ENCODE peak calls at places on chromosomes 6 and 20, in ten cellular contexts. Z is stomach; H is effector memory CD4-positive, alpha-beta T cell; I is suprapubic skin; W is OCI-LY7; T is small intestine; N is heart left ventricle; U is GM23248; A is CD8-positive, alpha-beta T cell; F is breast epithelium. B is an unnamed sample.

GRCh38 chr6:168048724-168049025 is 30.3 kb downstream of the FRMD1 start:
- DNase-seq in Z (no peak), H (no peak), I (no peak), W (no peak), T (no peak), N (no peak), U (no peak), A (no peak), F (no peak), B (no peak)

GRCh38 chr6:16947461-16948159 is 154.2 kb upstream of the STMND1 start:
- DNase-seq in Z (no peak), H (no peak), I (no peak), W (no peak), T (no peak), N (no peak), U (peak; percentile 98), A (no peak), F (no peak), B (no peak)

GRCh38 chr20:1150968-1151367 is 32.6 kb downstream of the PSMF1 start:
- DNase-seq in Z (no peak), H (no peak), I (no peak), W (no peak), T (no peak), N (no peak), U (no peak), A (no peak), F (no peak), B (no peak)

GRCh38 chr20:4949833-4950178 is 51.5 kb downstream of the SLC23A2 start:
- DNase-seq in Z (no peak), H (no peak), I (no peak), W (peak; percentile 60), T (no peak), N (no peak), U (peak; percentile 81), A (no peak), F (no peak), B (peak; percentile 42)

GRCh38 chr6:163329991-163330390 is 84.5 kb upstream of the QKI start:
- DNase-seq in Z (no peak), H (no peak), I (no peak), W (no peak), T (no peak), N (no peak), U (no peak), A (no peak), F (no peak), B (no peak)

GRCh38 chr20:50380697-50381040 is 129.5 kb upstream of the PTPN1 start:
- DNase-seq in Z (peak; percentile 53), H (no peak), I (no peak), W (peak; percentile 16), T (peak; percentile 60), N (no peak), U (peak; percentile 78), A (no peak), F (no peak), B (no peak)

GRCh38 chr20:25063546-25063945 is 5.6 kb upstream of the ACSS1 start:
- DNase-seq in Z (peak; percentile 17), H (no peak), I (no peak), W (no peak), T (no peak), N (no peak), U (no peak), A (no peak), F (no peak), B (no peak)

GRCh38 chr6:127120787-127121636 is 2.5 kb downstream of the RSPO3 start:
- DNase-seq in Z (peak; percentile 68), H (peak; percentile 10), I (peak; percentile 86), W (peak; percentile 43), T (peak; percentile 26), N (peak; percentile 59), U (peak; percentile 91), A (peak; percentile 23), F (peak; percentile 72), B (peak; percentile 39)

GRCh38 chr6:98921038-98921437 is 26.7 kb downstream of the FBXL4 start:
- DNase-seq in Z (no peak), H (no peak), I (no peak), W (no peak), T (no peak), N (no peak), U (no peak), A (no peak), F (no peak), B (no peak)

GRCh38 chr6:125201961-125202729 is 48.6 kb downstream of the TPD52L1 start:
- DNase-seq in Z (peak; percentile 67), H (no peak), I (no peak), W (no peak), T (peak; percentile 36), N (no peak), U (peak; percentile 79), A (no peak), F (no peak), B (no peak)

GRCh38 chr6:27281569-27281968 is 30.5 kb downstream of the POM121L2 start:
- DNase-seq in Z (no peak), H (no peak), I (no peak), W (no peak), T (no peak), N (no peak), U (no peak), A (no peak), F (no peak), B (no peak)
- H3K9me3 ChIP-seq in Z (no peaks in the 10 kb centered on the region), H (peaks cover 3% of the 10 kb centered on the region), I (no peaks in the 10 kb centered on the region), W (no peaks in the 10 kb centered on the region), T (peaks cover 1% of the 10 kb centered on the region), N (no peaks in the 10 kb centered on the region), U (no peaks in the 10 kb centered on the region), A (peaks cover 10% of the 10 kb centered on the region), F (peaks cover 17% of the 10 kb centered on the region), B (peaks cover 6% of the 10 kb centered on the region)

DNA sequence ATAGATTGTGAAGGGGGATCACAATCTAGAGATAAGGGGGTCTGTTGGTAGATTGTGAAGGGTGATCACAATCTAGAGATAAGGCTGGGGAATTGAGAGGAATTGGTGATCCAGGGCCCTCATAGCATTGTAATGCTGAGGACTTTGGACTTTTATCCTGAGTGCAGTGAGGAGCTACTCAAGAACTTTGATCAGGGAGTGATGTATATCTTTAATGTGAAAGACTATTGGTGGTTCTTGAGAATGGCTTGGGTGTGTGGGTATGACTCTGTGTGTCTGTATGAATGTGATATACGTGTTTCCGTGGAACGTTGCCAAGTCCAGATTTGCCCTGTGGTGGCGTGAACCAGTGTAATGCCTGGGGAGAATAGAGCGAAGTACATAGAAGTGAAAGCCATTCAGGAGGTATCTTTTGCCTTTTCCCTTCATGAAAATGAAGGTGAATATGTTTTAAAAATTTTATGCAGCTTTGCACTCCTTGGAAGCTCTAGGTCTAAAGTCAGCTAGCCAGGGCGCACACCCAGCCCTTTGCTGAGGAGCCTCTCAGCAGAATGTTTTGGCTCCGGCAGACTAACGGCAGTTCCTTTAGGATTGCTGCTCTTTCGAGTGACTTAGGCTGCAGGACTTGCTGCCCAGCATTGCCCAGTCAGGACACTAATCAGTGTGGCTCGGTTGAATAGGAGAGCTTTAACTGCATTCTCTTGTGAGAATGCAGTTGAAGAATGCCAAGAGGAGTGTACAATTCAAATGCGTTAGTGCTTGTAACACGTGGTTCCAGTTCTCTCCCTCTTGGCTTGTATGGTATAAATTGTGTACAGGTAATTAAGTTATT is 3.5 kb downstream of the ZFAND3 start:
- DNase-seq in Z (peak; percentile 79), H (no peak), I (no peak), W (no peak), T (peak; percentile 99), N (no peak), U (peak; percentile 59), A (no peak), F (no peak), B (peak; percentile 12)
- H3K4me1 ChIP-seq in Z (peaks cover 82% of the 10 kb centered on the region), H (peaks cover 24% of the 10 kb centered on the region), I (peaks cover 76% of the 10 kb centered on the region), W (peaks cover 15% of the 10 kb centered on the region), T (peaks cover 29% of the 10 kb centered on the region), N (peaks cover 73% of the 10 kb centered on the region), U (peaks cover 62% of the 10 kb centered on the region), A (peaks cover 61% of the 10 kb centered on the region), F (peaks cover 14% of the 10 kb centered on the region), B (peaks cover 62% of the 10 kb centered on the region)

GRCh38 chr6:90484392-90484791 is 102.5 kb downstream of the MAP3K7 start:
- DNase-seq in Z (no peak), H (no peak), I (no peak), W (no peak), T (no peak), N (no peak), U (no peak), A (no peak), F (no peak), B (no peak)

GRCh38 chr6:90483956-90484355 is 102.9 kb downstream of the MAP3K7 start:
- DNase-seq in Z (no peak), H (no peak), I (no peak), W (no peak), T (no peak), N (no peak), U (no peak), A (no peak), F (no peak), B (no peak)

GRCh38 chr6:90485615-90486277 is 101.1 kb downstream of the MAP3K7 start:
- DNase-seq in Z (no peak), H (no peak), I (no peak), W (peak; percentile 23), T (no peak), N (no peak), U (no peak), A (no peak), F (no peak), B (no peak)

GRCh38 chr6:90483116-90483839 is 103.6 kb downstream of the MAP3K7 start:
- DNase-seq in Z (no peak), H (no peak), I (no peak), W (no peak), T (no peak), N (no peak), U (peak; percentile 79), A (no peak), F (no peak), B (no peak)

DNA sequence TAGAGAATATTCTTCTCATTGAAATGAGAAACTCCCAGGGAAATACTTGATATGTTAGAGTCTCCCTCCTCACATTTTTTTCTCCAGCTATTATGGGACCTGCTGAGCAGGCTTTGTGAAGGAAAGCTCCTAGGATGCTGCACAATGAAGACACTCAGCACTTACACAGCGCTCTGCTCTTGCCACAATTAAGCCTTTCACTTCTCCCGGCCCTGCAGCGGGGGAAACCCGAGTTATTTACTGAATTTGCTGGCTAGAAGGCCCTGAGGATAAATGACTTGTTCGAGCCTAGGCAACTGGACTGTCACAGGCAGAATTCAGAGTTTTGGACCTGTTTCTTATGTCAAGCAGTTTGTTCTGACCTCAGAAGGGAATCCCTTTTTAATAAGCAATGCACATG is 102.0 kb downstream of the MAP3K7 start:
- DNase-seq in Z (no peak), H (no peak), I (no peak), W (no peak), T (no peak), N (no peak), U (no peak), A (no peak), F (no peak), B (no peak)
- H3K27ac ChIP-seq in Z (no peak overlapping the region), H (no peak overlapping the region), I (no peak overlapping the region), W (no peak overlapping the region), T (no peak overlapping the region), N (no peak overlapping the region), U (no peak overlapping the region), A (no peak overlapping the region), F (no peak overlapping the region), B (no peak overlapping the region)

DNA sequence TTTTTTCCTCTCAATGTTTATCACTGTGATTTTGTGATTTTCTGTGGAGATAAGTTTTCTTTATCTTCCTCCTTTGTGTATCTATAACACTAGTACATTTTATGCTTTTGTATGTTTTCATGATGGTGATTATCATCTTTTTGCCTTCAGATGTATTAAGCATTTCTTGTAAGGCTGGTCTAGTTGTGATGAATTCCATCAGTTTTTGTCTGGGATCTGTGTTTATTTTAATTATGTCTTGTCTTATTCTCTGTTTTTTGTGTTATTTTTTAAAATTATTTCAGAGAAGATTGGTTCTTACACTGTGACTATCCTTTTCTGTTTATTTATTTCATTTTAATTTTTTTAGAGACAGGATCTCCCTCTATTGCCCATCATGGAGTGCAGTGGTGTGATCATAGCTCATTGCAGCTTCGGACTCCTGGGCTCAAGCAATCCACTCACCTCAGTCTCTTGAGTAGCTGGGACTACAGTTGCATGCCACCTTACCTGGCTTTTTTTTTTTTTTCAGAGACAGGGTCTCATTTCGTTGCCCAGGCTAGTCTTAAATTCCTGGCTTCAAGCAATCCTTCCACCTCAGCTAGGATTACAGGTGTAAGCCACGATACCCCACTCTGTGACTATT is 187.4 kb downstream of the SLC16A10 start:
- DNase-seq in Z (no peak), H (no peak), I (no peak), W (no peak), T (no peak), N (no peak), U (no peak), A (no peak), F (no peak), B (no peak)
- H3K9me3 ChIP-seq in Z (peaks cover 3% of the 10 kb centered on the region), H (peaks cover 14% of the 10 kb centered on the region), I (peaks cover 17% of the 10 kb centered on the region), W (peaks cover 21% of the 10 kb centered on the region), T (no peaks in the 10 kb centered on the region), N (no peaks in the 10 kb centered on the region), U (peaks cover 3% of the 10 kb centered on the region), A (peaks cover 5% of the 10 kb centered on the region), F (peaks cover 31% of the 10 kb centered on the region), B (no peaks in the 10 kb centered on the region)